ENCODE peak calls at places on chromosomes 1 and 21, in seven cellular contexts. S is prostate gland; C is ELF-1; Z is HTR-8/SVneo; T is RWPE1; W is activated CD4-positive, alpha-beta memory T cell treated with anti-CD3 and anti-CD28 coated beads, Interleukin-2, amount 10 ng/mL, durations not matched to agents 7 days and 5 days; A is Karpas-422. K is an unnamed sample.

GRCh38 chr1:115492880-115493279 is 148.9 kb upstream of the VANGL1 start:
- DNase-seq in S (no peak), C (no peak), Z (no peak), T (no peak), W (no peak), A (no peak), K (no peak)

GRCh38 chr21:26804895-26805609 is 40.2 kb downstream of the ADAMTS1 start:
- DNase-seq in S (no peak), C (no peak), Z (no peak), T (no peak), W (no peak), A (no peak), K (no peak)

GRCh38 chr1:52702886-52703787 is 5.0 kb upstream of the COA7 start:
- DNase-seq in S (peak; percentile 86), C (peak; percentile 96), Z (peak; percentile 90), T (peak; percentile 81), W (peak; percentile 87), A (peak; percentile 97), K (peak; percentile 90)

GRCh38 chr1:159911668-159912067 is 11.7 kb upstream of the CFAP45 start:
- DNase-seq in S (no peak), C (no peak), Z (no peak), T (no peak), W (peak; percentile 38), A (no peak), K (no peak)

GRCh38 chr1:35111106-35111505 is 31.9 kb downstream of the ZMYM1 start:
- DNase-seq in S (no peak), C (no peak), Z (no peak), T (peak; percentile 34), W (no peak), A (no peak), K (no peak)

GRCh38 chr21:41361053-41361785 is 608 bp upstream of the MX2 start:
- DNase-seq in S (no peak), C (no peak), Z (no peak), T (no peak), W (no peak), A (no peak), K (no peak)

GRCh38 chr1:43274125-43274803 is 4.5 kb downstream of the TMEM125 start:
- DNase-seq in S (no peak), C (no peak), Z (peak; percentile 41), T (peak; percentile 34), W (peak; percentile 69), A (peak; percentile 54), K (peak; percentile 49)

GRCh38 chr1:22142315-22143064 is 407 bp downstream of the WNT4 start:
- DNase-seq in S (peak; percentile 42), C (peak; percentile 79), Z (peak; percentile 30), T (peak; percentile 49), W (no peak), A (no peak), K (peak; percentile 42)

GRCh38 chr1:12341667-12342066 is 111.8 kb downstream of the VPS13D start:
- DNase-seq in S (no peak), C (no peak), Z (no peak), T (no peak), W (no peak), A (no peak), K (no peak)

GRCh38 chr1:188365874-188366273 is 1537.1 kb downstream of the PLA2G4A start:
- DNase-seq in S (no peak), C (no peak), Z (no peak), T (no peak), W (no peak), A (no peak), K (no peak)

GRCh38 chr1:232250838-232251237 is 379.1 kb downstream of the SIPA1L2 start:
- DNase-seq in S (no peak), C (peak; percentile 34), Z (no peak), T (no peak), W (no peak), A (no peak), K (no peak)

GRCh38 chr1:54794401-54795099 is 6.6 kb downstream of the TTC22 start:
- DNase-seq in S (peak; percentile 77), C (peak; percentile 23), Z (peak; percentile 28), T (no peak), W (no peak), A (no peak), K (no peak)

GRCh38 chr1:207050428-207050767 is 610 bp downstream of the YOD1 start:
- DNase-seq in S (no peak), C (no peak), Z (peak; percentile 22), T (no peak), W (no peak), A (no peak), K (peak; percentile 35)

GRCh38 chr1:36934061-36934460 is 100.3 kb downstream of the GRIK3 start:
- DNase-seq in S (no peak), C (no peak), Z (no peak), T (no peak), W (no peak), A (no peak), K (peak; percentile 79)